ENCODE peak calls at places on chromosomes 1 and 21, in five cellular contexts. Y is hepatocyte, V is IMR-90, W is upper lobe of right lung, Q is left lung. P is an unnamed sample. For H3K4me1, the result is how much of the 10 kb centered on the place peaks cover.

GRCh38 chr1:221739018-221739676 is 2.7 kb downstream of the DUSP10 start:
- DNase-seq in Y (no peak), V (no peak), W (no peak), Q (no peak), P (no peak)

GRCh38 chr1:154433161-154433681 is 28.1 kb downstream of the IL6R start:
- DNase-seq in Y (no peak), V (no peak), W (no peak), Q (peak), P (no peak)

GRCh38 chr1:233061265-233061664 is 110.9 kb downstream of the NTPCR start:
- DNase-seq in Y (no peak), V (no peak), W (no peak), Q (no peak), P (no peak)

GRCh38 chr1:95012389-95012788 is 60.4 kb downstream of the ALG14 start:
- DNase-seq in Y (no peak), V (peak), W (no peak), Q (no peak), P (no peak)

GRCh38 chr1:36599828-36600227 is 117.1 kb upstream of the CSF3R start:
- DNase-seq in Y (no peak), V (no peak), W (no peak), Q (no peak), P (no peak)

GRCh38 chr1:235873045-235873444 is 6.3 kb upstream of the LYST start:
- DNase-seq in Y (no peak), V (no peak), W (no peak), Q (no peak), P (no peak)

GRCh38 chr1:5572794-5573193 is 419.4 kb downstream of the NPHP4 start:
- DNase-seq in Y (no peak), V (no peak), W (no peak), Q (no peak), P (peak)

GRCh38 chr1:210571356-210572334 is 242.9 kb downstream of the HHAT start:
- DNase-seq in Y (no peak), V (no peak), W (no peak), Q (no peak), P (no peak)

GRCh38 chr1:61926597-61926996 is 184.3 kb downstream of the PATJ start:
- DNase-seq in Y (no peak), V (no peak), W (no peak), Q (no peak), P (no peak)

GRCh38 chr1:91856996-91857395 is 29.0 kb downstream of the TGFBR3 start:
- DNase-seq in Y (no peak), V (no peak), W (no peak), Q (no peak), P (no peak)

GRCh38 chr21:44049182-44049581 is 37.1 kb downstream of the TRAPPC10 start:
- DNase-seq in Y (no peak), V (no peak), W (no peak), Q (no peak), P (no peak)

GRCh38 chr1:117396636-117397035 is 29.4 kb downstream of the MAN1A2 start:
- DNase-seq in Y (no peak), V (no peak), W (no peak), Q (no peak), P (no peak)

GRCh38 chr1:50265790-50266314 is 157.1 kb downstream of the ELAVL4 start:
- DNase-seq in Y (no peak), V (no peak), W (no peak), Q (no peak), P (peak)

GRCh38 chr21:18959817-18960216 is 556.2 kb upstream of the TMPRSS15 start:
- DNase-seq in Y (no peak), V (no peak), W (no peak), Q (no peak), P (no peak)

GRCh38 chr21:28492127-28492526 is 500.6 kb downstream of the LTN1 start:
- DNase-seq in Y (no peak), V (no peak), W (no peak), Q (no peak), P (no peak)

GRCh38 chr1:1924849-1925248 is 5.8 kb upstream of the TMEM52 start:
- DNase-seq in Y (no peak), V (no peak), W (no peak), Q (no peak), P (no peak)

GRCh38 chr1:111227875-111228747 is 598 bp downstream of the CHI3L2 start:
- DNase-seq in Y (peak), V (peak), W (no peak), Q (no peak), P (peak)

DNA sequence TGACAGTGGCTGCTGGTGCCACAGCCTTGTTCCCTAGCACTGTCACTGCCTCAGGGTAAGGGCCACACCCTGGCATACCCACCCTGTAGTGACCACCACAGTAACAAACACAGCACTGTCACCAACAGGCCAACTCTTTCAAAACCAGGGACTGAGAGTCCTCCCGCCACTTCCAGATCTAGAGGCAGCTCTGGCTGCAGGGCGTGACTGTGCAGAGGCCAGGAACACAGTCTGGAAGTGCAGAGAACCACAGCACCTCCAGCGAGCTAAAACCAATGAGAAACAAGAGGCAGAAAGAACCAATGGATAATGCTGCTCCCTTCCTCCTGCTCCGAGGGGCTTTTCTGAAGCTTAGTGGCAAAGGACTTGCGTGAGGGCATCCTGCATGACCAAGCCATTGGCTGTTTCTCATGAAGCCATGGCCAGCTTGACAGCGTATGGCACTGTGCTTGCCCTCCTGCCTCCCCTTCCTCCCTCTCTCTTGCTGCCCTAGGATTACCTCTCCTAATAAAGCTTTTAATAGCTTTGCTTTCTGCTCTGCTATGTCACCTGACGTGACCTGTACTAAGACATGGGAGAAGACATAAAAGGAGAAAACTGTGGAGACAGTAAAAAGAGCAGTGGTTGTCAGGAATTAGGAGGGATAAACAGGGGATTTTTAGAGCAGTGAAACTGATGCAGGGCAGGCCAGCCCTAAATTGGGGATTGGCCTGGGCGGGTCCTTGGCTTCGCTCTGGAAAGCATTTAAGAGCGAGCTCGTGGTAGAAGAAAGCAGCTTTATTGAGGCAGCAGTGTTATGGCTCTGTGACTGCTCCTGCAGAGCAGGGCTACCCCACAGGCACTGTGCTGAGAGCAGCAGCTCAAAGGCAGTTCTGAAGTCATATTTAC is 7.1 kb downstream of the PARP1 start:
- DNase-seq in Y (no peak), V (no peak), W (no peak), Q (no peak), P (no peak)
- H3K4me1 ChIP-seq in Y (under half), V (under half), W (under half), Q (under half), P (half or more)

GRCh38 chr1:59078866-59079265 is 218.0 kb upstream of the FGGY start:
- DNase-seq in Y (no peak), V (no peak), W (no peak), Q (no peak), P (no peak)
- H3K4me1 ChIP-seq in Y (under half), V (under half), W (under half), Q (under half), P (under half)

DNA sequence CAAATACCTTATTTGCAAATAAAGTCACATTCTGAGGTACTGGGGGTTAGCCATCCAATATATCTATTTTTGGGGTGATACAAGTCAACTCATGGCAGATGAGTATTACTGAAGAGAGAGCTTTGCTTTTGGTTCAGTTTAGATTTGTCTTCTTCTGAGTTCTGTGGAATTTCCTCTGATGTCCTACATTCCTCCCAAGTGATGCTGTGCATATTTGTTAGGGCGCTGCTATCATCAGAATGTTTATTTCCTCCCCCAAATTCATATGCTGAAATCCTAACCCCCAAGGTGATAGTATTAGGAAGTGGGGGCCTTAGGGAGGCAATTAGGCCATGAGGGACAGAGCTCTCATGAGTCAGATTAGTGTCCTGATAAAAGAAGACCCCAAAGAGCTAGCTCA is 96.2 kb upstream of the WLS start:
- DNase-seq in Y (no peak), V (peak), W (no peak), Q (no peak), P (no peak)
- H3K4me1 ChIP-seq in Y (under half), V (under half), W (under half), Q (under half), P (under half)

DNA sequence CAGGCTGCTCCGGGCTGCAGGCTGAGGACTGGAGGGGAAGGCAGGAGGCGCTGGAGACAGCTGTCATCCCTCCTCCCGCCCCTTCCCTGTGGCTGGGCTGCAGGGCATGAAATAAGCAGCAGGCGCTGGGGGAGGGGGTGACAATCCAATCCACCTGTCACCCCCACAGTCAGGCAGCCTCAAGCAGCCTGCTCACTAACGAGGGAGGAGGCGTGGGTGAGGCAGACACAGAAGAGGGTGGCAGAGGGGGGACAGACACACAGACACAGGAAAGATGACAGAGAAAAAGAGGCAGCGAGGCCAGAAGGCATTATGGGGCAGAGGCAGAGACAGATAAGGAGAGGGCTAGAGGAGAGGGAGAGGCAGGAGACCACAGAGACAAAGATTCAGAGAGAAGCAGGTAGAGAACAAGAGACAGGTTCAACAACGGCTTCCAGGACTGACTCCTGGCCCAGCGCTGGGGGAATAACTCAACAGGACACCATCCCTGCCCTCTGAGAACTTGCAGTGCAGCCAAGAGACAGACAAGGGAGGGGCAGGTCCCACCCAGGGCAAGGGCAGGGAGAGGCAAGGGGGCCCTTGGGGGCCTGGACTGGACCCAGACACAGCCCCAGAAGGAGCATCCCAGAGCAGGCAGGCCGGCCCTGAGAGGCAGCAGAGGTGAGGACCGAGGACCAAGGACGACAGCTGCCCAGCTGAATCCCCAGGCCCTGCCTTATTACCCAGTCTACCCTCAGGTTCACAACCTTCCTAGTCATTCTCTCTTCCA is 11.2 kb downstream of the MEF2D start:
- DNase-seq in Y (peak), V (peak), W (no peak), Q (no peak), P (no peak)
- H3K4me1 ChIP-seq in Y (under half), V (under half), W (half or more), Q (half or more), P (half or more)

GRCh38 chr1:21909286-21909759 is 27.8 kb downstream of the HSPG2 start:
- DNase-seq in Y (no peak), V (peak), W (no peak), Q (no peak), P (no peak)
- H3K4me1 ChIP-seq in Y (under half), V (under half), W (half or more), Q (half or more), P (half or more)

DNA sequence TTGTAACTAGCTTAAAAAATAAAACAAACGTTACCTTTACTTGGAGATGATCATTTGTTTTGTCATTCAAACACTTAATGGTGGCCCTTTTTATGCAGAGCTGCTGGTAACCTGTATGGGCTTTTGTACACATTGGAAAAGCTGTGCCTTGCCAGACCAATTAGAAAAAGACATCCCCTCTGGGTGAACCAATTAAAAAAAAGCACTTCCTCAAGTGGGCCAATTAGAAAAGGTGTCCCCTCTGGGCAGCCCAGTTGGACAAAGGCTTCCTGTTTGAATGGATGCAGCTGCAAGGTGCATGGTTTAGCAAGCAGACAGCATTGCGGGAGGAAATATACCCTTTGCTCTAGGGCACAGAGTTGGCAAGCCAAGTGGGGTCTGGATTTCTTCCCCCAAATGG is 21.6 kb downstream of the HUNK start:
- DNase-seq in Y (no peak), V (no peak), W (no peak), Q (no peak), P (no peak)
- H3K4me1 ChIP-seq in Y (under half), V (under half), W (under half), Q (under half), P (under half)

GRCh38 chr1:24961334-24961733 is 31.3 kb upstream of the RUNX3 start:
- DNase-seq in Y (no peak), V (no peak), W (no peak), Q (no peak), P (no peak)

GRCh38 chr1:24961961-24962861 is 32.1 kb upstream of the RUNX3 start:
- DNase-seq in Y (no peak), V (no peak), W (no peak), Q (no peak), P (no peak)

GRCh38 chr1:24963943-24964677 is 34.0 kb upstream of the RUNX3 start:
- DNase-seq in Y (no peak), V (no peak), W (no peak), Q (no peak), P (no peak)

GRCh38 chr1:24964811-24965570 is 34.9 kb upstream of the RUNX3 start:
- DNase-seq in Y (no peak), V (peak), W (peak), Q (peak), P (no peak)

DNA sequence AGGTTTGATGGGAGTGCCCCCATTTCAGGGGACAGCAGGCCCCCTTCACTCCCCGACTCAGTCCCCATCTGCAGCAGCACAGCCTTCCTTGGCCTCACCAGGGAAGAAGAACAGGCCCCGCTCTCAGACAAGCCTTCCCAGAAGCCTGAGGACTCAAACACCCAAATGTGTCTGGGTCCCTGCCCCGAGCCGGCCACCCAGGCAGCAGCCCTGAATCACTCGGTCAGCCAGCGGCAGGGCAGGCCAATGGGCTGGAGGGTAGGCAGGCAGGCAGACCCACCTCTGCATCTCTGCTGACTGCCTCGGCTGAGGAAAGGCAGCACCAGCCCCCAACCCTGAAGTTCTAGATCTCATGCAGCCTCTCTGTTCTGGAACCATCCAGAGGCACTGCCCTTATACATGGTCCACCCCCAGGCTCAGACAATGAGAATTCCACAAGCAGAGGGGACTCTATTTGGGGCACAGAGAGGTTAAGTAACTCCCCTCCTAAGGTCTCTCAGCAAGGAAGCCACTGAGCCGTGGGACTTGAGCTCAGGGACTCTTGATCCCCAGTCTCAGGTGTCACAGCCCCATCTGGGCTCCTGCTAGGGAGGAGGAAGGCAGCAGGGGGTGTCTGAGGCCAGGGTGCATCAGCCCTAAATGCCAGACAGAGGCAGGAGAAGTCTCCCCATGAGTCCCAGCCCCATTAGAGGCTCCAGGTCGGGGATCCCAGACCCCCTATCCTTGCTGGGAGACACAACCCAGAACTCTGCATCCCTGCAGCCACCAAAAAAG is 33.2 kb upstream of the RUNX3 start:
- DNase-seq in Y (no peak), V (no peak), W (no peak), Q (no peak), P (no peak)
- H3K4me1 ChIP-seq in Y (under half), V (under half), W (under half), Q (under half), P (under half)

DNA sequence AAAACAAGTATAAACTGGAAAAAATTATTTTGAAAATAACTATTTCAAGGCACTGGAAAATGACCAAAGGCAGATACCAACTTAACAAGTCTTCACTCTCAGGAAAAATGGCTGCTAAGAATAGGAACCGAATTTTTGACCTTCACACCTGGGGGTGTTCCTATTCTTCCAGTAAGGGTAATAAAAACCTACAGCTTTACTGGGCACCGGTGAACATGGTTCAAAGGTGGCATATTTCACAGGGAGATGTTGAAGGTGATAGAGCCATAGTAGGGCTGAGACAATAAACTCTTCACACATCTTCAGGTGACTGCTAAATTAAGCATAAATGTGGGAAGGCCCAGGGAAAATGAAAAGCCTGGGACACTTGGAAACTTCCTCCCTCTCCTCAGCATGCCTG is 65.4 kb upstream of the IFFO2 start:
- DNase-seq in Y (no peak), V (no peak), W (no peak), Q (no peak), P (peak)
- H3K4me1 ChIP-seq in Y (under half), V (under half), W (under half), Q (under half), P (under half)

GRCh38 chr1:109975718-109976117 is 8.8 kb upstream of the AHCYL1 start:
- DNase-seq in Y (no peak), V (peak), W (no peak), Q (no peak), P (no peak)
- H3K4me1 ChIP-seq in Y (under half), V (under half), W (under half), Q (under half), P (under half)

DNA sequence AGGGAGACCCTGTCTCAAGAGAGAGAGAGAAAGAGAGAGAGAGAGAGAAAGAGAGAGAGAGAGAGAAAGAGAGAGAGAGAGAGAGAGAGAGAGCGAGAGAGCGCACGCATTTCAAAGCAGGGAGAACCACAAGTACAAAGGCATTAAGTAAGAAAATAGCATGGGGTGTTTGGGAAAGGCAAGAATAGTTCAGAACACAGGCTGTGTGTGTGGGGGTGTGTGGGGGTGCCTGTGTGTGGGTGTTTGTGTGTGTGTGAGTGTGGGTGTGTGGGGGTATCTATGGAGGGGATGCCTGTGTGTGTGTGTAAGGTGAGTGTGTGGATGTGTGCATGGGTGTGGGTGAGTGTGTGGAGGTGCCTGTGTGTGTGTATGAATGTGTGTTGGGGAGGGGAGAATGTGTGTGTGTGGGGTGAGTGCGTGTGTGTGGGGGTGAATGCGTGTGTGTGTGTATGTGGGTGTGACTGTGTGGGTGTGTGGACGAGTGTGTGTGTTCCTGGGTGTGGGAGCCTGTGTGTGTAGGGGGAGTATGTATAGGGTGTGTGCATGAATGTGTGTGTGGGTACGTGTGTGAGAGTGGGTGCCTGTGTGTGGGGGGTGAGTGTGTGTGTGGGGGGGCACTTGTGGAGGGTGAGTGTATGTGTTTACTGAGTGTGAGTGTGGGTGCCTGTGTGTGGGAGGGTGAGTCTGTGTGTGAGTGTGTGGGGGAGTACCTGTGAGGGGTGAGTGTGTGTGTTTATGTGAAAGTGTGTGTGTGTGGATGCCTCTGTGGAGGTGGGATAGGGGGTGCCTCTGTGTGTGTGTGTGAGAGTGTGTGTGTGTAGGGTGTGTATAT is 19.1 kb upstream of the HDAC1 start:
- DNase-seq in Y (no peak), V (no peak), W (no peak), Q (no peak), P (no peak)
- H3K4me1 ChIP-seq in Y (under half), V (under half), W (under half), Q (under half), P (under half)